ENCODE peak calls at places on chromosomes 16 and 17, in five cellular contexts. E is left ventricle myocardium inferior, Q is adrenal gland, T is H9, N is SJSA1. X is an unnamed sample. For H3K27me3, the result is how much of the 10 kb centered on the place peaks cover.

GRCh38 chr16:29807426-29808218 is 1.3 kb downstream of the MAZ start:
- DNase-seq in N (peak), Q (peak), E (peak), T (peak), X (peak)

GRCh38 chr17:27520571-27521185 is 64.4 kb downstream of the KSR1 start:
- DNase-seq in Q (no peak), N (no peak), T (no peak), E (no peak), X (no peak)

GRCh38 chr17:82229686-82230626 is 1.1 kb downstream of the SLC16A3 start:
- DNase-seq in T (no peak), N (peak), E (no peak), Q (peak), X (no peak)

GRCh38 chr16:57469917-57470470 is 7.5 kb downstream of the POLR2C start:
- DNase-seq in N (no peak), T (peak), E (no peak), Q (no peak), X (no peak)

GRCh38 chr17:20935740-20936139 is 107.1 kb downstream of the USP22 start:
- DNase-seq in E (no peak), N (peak), Q (no peak), T (no peak), X (peak)

GRCh38 chr17:46026045-46026814 is 27.2 kb downstream of the STH start:
- DNase-seq in N (no peak), E (no peak), Q (no peak), T (peak), X (no peak)

GRCh38 chr16:35745821-35746248 is 2286.4 kb downstream of the TP53TG3F start:
- DNase-seq in Q (no peak), T (no peak), N (no peak), E (no peak), X (no peak)

GRCh38 chr16:73062640-73063283 is 14.8 kb upstream of the ZFHX3 start:
- DNase-seq in E (no peak), Q (no peak), N (no peak), T (peak), X (no peak)

GRCh38 chr16:30416624-30417298 is 9.4 kb downstream of the ZNF771 start:
- DNase-seq in N (no peak), T (no peak), Q (no peak), E (no peak), X (no peak)

GRCh38 chr16:88640520-88641247 is 2.3 kb downstream of the IL17C start:
- DNase-seq in N (no peak), E (no peak), Q (no peak), T (no peak), X (no peak)

GRCh38 chr17:82551779-82552457 is 32.4 kb downstream of the FOXK2 start:
- DNase-seq in E (peak), N (peak), T (peak), Q (peak), X (peak)

GRCh38 chr16:49679085-49679484 is 176.8 kb downstream of the ZNF423 start:
- DNase-seq in Q (no peak), N (no peak), E (no peak), T (no peak), X (no peak)

GRCh38 chr16:46811682-46812081 is 19.3 kb downstream of the C16orf87 start:
- DNase-seq in N (no peak), Q (no peak), T (no peak), E (no peak), X (no peak)

GRCh38 chr17:14149751-14150150 is 80.4 kb downstream of the COX10 start:
- DNase-seq in Q (no peak), E (no peak), N (no peak), T (no peak), X (no peak)

GRCh38 chr16:25063865-25064264 is 47.7 kb upstream of the LCMT1 start:
- DNase-seq in E (peak), T (no peak), N (peak), Q (peak), X (peak)

GRCh38 chr16:87765776-87766484 is at the start of gene KLHDC4:
- DNase-seq in N (peak), T (peak), E (peak), Q (peak), X (peak)

GRCh38 chr16:29912087-29912486 is 11.8 kb downstream of the ASPHD1 start:
- DNase-seq in Q (no peak), T (no peak), N (no peak), E (no peak), X (no peak)

GRCh38 chr17:40598928-40599627 is 33.8 kb upstream of the CCR7 start:
- DNase-seq in N (no peak), T (no peak), Q (peak), E (no peak), X (peak)

GRCh38 chr16:56869513-56870270 is 4.7 kb downstream of the SLC12A3 start:
- DNase-seq in T (peak), Q (no peak), N (peak), E (no peak), X (no peak)

GRCh38 chr16:48531011-48531962 is 78.7 kb downstream of the N4BP1 start:
- DNase-seq in N (no peak), Q (no peak), E (peak), T (peak), X (no peak)

GRCh38 chr17:1058423-1059130 is 61.6 kb downstream of the TIMM22 start:
- DNase-seq in Q (peak), E (peak), T (peak), N (peak), X (peak)

DNA sequence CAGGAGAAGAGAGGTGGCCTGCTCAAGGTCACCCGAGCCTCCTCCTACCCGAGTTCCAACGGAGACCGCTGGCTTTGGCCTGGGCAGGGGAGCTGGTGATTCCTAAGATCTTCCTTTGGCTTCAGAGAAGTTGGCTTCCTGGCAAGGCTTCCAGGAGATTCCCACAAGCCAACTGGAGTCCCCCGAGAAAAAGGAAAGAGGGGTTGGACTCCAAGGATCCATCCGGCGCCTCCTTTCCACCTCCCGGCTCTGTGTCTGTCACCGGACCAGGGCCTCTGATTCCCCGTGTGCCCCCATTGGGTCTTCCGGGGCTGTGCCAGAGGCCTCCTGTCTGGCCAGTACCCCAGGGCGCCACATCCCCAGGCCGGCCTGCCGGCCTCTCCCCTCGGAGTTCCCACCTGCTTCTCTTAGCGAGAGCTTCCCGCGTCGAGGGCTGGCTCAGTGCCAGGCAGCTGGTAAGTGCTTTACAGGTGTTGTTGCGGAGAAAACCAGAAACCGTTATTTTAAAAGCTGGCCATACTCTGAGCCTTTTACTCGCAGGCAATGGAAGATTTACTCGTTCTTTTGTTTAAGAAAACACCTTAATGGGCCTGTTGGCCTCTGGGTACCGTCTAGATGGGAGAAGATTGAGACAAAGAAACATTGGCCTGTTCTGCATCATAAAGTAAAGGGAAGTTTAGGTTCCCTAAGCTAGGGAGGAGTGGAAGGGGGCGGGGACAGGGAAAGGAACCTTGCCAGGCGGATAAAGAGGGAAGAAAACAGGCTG is 258.4 kb upstream of the SDK2 start:
- DNase-seq in T (peak), E (no peak), N (no peak), Q (no peak), X (no peak)
- H3K27me3 ChIP-seq in T (half or more), E (half or more), N (under half), Q (under half), X (under half)

GRCh38 chr16:51161440-51162195 is 10.5 kb upstream of the SALL1 start:
- DNase-seq in Q (no peak), E (no peak), T (no peak), N (peak), X (no peak)

GRCh38 chr16:51159864-51160263 is 8.8 kb upstream of the SALL1 start:
- DNase-seq in T (no peak), E (no peak), N (peak), Q (no peak), X (no peak)

GRCh38 chr16:51157698-51158097 is 6.6 kb upstream of the SALL1 start:
- DNase-seq in Q (no peak), T (no peak), N (peak), E (no peak), X (no peak)

GRCh38 chr16:51156836-51157235 is 5.8 kb upstream of the SALL1 start:
- DNase-seq in N (peak), Q (no peak), T (no peak), E (no peak), X (no peak)

GRCh38 chr16:51159296-51159695 is 8.2 kb upstream of the SALL1 start:
- DNase-seq in Q (no peak), T (no peak), N (no peak), E (no peak), X (no peak)
- H3K27me3 ChIP-seq in Q (under half), T (under half), N (under half), E (half or more), X (under half)

GRCh38 chr17:6772016-6772415 is 4.0 kb upstream of the FBXO39 start:
- DNase-seq in E (no peak), T (no peak), N (no peak), Q (no peak), X (no peak)

GRCh38 chr17:6768447-6768846 is 7.6 kb upstream of the FBXO39 start:
- DNase-seq in E (no peak), T (no peak), Q (no peak), N (no peak), X (no peak)
- H3K27me3 ChIP-seq in E (under half), T (under half), Q (under half), N (under half), X (under half)

GRCh38 chr17:78535285-78536197 is 41.7 kb downstream of the DNAH17 start:
- DNase-seq in N (no peak), Q (no peak), E (no peak), T (no peak), X (no peak)

GRCh38 chr17:78532922-78533640 is 44.1 kb downstream of the DNAH17 start:
- DNase-seq in N (peak), Q (peak), E (no peak), T (peak), X (peak)

GRCh38 chr17:78537217-78537860 is 39.9 kb downstream of the DNAH17 start:
- DNase-seq in T (no peak), E (no peak), Q (no peak), N (no peak), X (no peak)

GRCh38 chr17:78532311-78532710 is 44.9 kb downstream of the DNAH17 start:
- DNase-seq in E (no peak), Q (no peak), T (peak), N (no peak), X (no peak)

DNA sequence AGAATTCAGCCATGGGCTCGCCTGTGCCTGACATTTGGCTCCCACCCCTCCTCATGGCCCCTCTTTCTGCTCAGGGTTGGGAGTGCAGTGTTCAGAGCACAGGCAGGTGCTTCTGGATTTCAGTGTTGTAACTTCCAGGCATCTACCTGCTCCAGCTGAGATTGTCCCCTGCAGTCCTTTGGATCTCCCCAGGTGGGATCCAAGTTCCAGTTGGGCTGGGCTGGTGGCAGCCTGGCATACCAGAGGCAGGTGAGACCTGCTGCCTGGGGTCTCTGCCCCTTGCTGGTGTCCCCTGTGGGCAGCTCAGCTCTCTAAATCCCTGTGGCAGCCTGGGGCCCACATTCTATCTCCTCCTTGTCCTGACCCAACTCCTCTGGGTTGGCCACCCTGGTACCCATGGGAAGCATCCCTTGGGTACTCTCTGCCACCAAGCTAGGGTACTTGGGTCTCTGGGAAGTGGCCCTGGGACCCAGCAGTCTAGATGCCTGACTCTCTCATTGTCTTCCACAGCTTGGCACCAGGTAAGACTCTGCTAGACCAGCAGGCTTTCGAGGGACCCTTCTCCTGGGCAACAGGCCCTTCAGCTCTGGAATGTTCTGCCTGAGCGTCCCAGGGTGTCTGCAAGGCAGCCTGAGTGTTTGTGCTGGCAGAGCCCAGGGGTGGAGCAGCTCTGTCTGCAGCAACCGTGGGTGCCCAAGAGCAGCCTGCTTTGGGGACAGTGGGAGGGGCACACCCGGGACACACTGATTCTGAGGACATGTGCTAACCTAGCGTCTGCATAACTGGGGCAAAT is 42.5 kb downstream of the DNAH17 start:
- DNase-seq in E (no peak), Q (no peak), T (no peak), N (no peak), X (no peak)
- H3K27me3 ChIP-seq in E (under half), Q (under half), T (under half), N (under half), X (under half)

GRCh38 chr17:36940313-36941264 is 3.3 kb downstream of the LHX1 start:
- DNase-seq in T (peak), N (no peak), E (no peak), Q (no peak), X (no peak)
- H3K27me3 ChIP-seq in T (half or more), N (half or more), E (half or more), Q (half or more), X (half or more)

GRCh38 chr17:47781397-47781796 is 40.2 kb downstream of the OSBPL7 start:
- DNase-seq in T (no peak), N (no peak), Q (no peak), E (no peak), X (no peak)
- H3K27me3 ChIP-seq in T (under half), N (half or more), Q (under half), E (half or more), X (under half)

GRCh38 chr17:66287911-66288310 is 14.5 kb upstream of the PRKCA start:
- DNase-seq in N (no peak), Q (no peak), T (no peak), E (no peak), X (no peak)

GRCh38 chr17:66285149-66285548 is 17.3 kb upstream of the PRKCA start:
- DNase-seq in T (no peak), E (no peak), N (no peak), Q (no peak), X (no peak)

GRCh38 chr17:66283296-66283934 is 19.0 kb upstream of the PRKCA start:
- DNase-seq in E (no peak), T (no peak), N (no peak), Q (no peak), X (no peak)

GRCh38 chr17:66281671-66282369 is 20.6 kb upstream of the PRKCA start:
- DNase-seq in N (peak), Q (no peak), E (no peak), T (no peak), X (no peak)

DNA sequence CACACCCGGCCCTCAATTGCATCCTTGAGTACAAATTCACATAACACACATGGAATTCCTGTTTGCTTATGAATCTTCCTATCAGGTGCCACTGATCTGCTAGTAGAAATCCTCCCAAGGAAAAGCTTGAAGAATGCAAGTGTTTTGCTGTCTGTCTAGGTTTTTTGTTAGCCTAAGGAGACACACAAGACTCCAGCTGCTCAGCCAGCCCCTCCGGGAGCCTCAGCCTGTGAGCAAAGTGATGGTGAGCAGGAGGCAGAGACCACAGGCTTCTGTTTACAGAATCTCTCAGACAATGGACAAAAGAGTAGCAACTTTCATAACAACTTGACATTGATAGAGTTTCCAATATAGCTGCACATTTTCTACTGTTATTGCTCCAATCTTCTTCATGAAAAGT is 18.4 kb upstream of the PRKCA start:
- DNase-seq in Q (no peak), N (peak), T (no peak), E (no peak), X (no peak)
- H3K27me3 ChIP-seq in Q (under half), N (under half), T (under half), E (under half), X (under half)

GRCh38 chr16:23979426-23979825 is 143.6 kb downstream of the PRKCB start:
- DNase-seq in E (no peak), N (no peak), T (no peak), Q (no peak), X (no peak)
- H3K27me3 ChIP-seq in E (under half), N (under half), T (under half), Q (under half), X (under half)

GRCh38 chr17:38579934-38580333 is 25.8 kb downstream of the SRCIN1 start:
- DNase-seq in N (no peak), T (peak), Q (peak), E (no peak), X (peak)
- H3K27me3 ChIP-seq in N (half or more), T (under half), Q (under half), E (half or more), X (half or more)

GRCh38 chr17:78840780-78841611 is at the start of gene USP36:
- DNase-seq in Q (peak), T (peak), N (peak), E (peak), X (peak)

GRCh38 chr17:78847052-78847451 is 6.4 kb upstream of the USP36 start:
- DNase-seq in E (no peak), Q (no peak), N (no peak), T (no peak), X (no peak)

GRCh38 chr17:78840530-78840779 is 159 bp downstream of the USP36 start:
- DNase-seq in T (no peak), N (no peak), E (no peak), Q (no peak), X (no peak)

GRCh38 chr17:78839762-78840529 is 668 bp downstream of the USP36 start:
- DNase-seq in T (peak), Q (peak), E (no peak), N (peak), X (peak)

GRCh38 chr17:78844301-78845005 is 3.8 kb upstream of the USP36 start:
- DNase-seq in N (no peak), Q (no peak), E (no peak), T (no peak), X (peak)
- H3K27me3 ChIP-seq in N (under half), Q (under half), E (under half), T (under half), X (under half)